ENCODE peak calls at places on chromosomes 7 and 10, in four cellular contexts. P, T, J and X are unnamed samples.
A peak's percentile ranks its signal among the peaks of the same experiment; 100 is the strongest.

GRCh38 chr7:155291045-155291530 is 6.6 kb upstream of the INSIG1 start:
- DNase-seq in J (peak; percentile 58), T (no peak), P (peak; percentile 2), X (no peak)

GRCh38 chr10:43208147-43209063 is 58.5 kb downstream of the RASGEF1A start:
- DNase-seq in J (no peak), P (no peak), T (no peak), X (no peak)

GRCh38 chr10:29328988-29329387 is 40.1 kb downstream of the LYZL1 start:
- DNase-seq in J (peak; percentile 82), T (no peak), P (no peak), X (peak; percentile 47)

GRCh38 chr7:115533785-115534184 is 496.8 kb downstream of the TFEC start:
- DNase-seq in J (no peak), P (peak; percentile 6), T (no peak), X (no peak)

GRCh38 chr7:87599336-87599735 is 1.3 kb downstream of the ABCB1 start:
- DNase-seq in P (peak; percentile 17), J (no peak), T (no peak), X (no peak)

GRCh38 chr10:128324058-128324457 is 197.8 kb upstream of the MKI67 start:
- DNase-seq in T (no peak), P (no peak), J (no peak), X (no peak)

GRCh38 chr10:119177708-119178370 is 773 bp downstream of the PRDX3 start:
- DNase-seq in T (no peak), P (no peak), J (no peak), X (no peak)

GRCh38 chr10:17344206-17344605 is 110.2 kb downstream of the ST8SIA6 start:
- DNase-seq in J (no peak), T (no peak), P (no peak), X (no peak)

GRCh38 chr7:127907110-127907509 is 124.1 kb downstream of the LRRC4 start:
- DNase-seq in P (no peak), T (no peak), J (no peak), X (no peak)

GRCh38 chr7:97772034-97772891 is 40.4 kb downstream of the TAC1 start:
- DNase-seq in J (no peak), T (no peak), P (no peak), X (no peak)

GRCh38 chr7:312409-312808 is 22.4 kb downstream of the FOXL3 start:
- DNase-seq in J (no peak), P (no peak), T (no peak), X (no peak)

GRCh38 chr10:62688971-62689700 is 115.4 kb upstream of the ADO start:
- DNase-seq in P (no peak), T (no peak), J (no peak), X (no peak)

GRCh38 chr10:103111031-103111917 is 81.8 kb downstream of the NT5C2 start:
- DNase-seq in P (no peak), J (peak; percentile 52), T (no peak), X (no peak)

GRCh38 chr10:71728218-71728737 is 8.7 kb upstream of the C10orf105 start:
- DNase-seq in T (no peak), J (peak; percentile 56), P (no peak), X (no peak)